ENCODE peak calls at places on chromosomes 3 and 15, in eight cellular contexts. One of them, this sample, is unnamed.

GRCh38 chr3:193134895-193135294 is 106.1 kb upstream of the PLAAT1 start:
- DNase-seq in HCT116: no peak
- DNase-seq in K562: no peak
- DNase-seq in GM12878: no peak
- DNase-seq in H1: no peak
- DNase-seq in endothelial cell of umbilical vein: peak
- DNase-seq in HepG2: no peak
- DNase-seq in A549: no peak
- DNase-seq in this sample: no peak

GRCh38 chr15:26772588-26773484 is at the start of gene GABRB3:
- DNase-seq in K562: no peak
- DNase-seq in GM12878: no peak
- DNase-seq in HCT116: no peak
- DNase-seq in A549: peak
- DNase-seq in HepG2: no peak
- DNase-seq in endothelial cell of umbilical vein: no peak
- DNase-seq in H1: no peak
- DNase-seq in this sample: no peak

GRCh38 chr3:109257269-109257668 is 59.0 kb downstream of the DPPA2 start:
- DNase-seq in HepG2: no peak
- DNase-seq in A549: no peak
- DNase-seq in endothelial cell of umbilical vein: peak
- DNase-seq in H1: no peak
- DNase-seq in HCT116: no peak
- DNase-seq in GM12878: no peak
- DNase-seq in K562: no peak
- DNase-seq in this sample: no peak

GRCh38 chr15:91319715-91320059 is 219.6 kb downstream of the SV2B start:
- DNase-seq in HCT116: no peak
- DNase-seq in HepG2: no peak
- DNase-seq in A549: no peak
- DNase-seq in GM12878: no peak
- DNase-seq in K562: no peak
- DNase-seq in H1: no peak
- DNase-seq in endothelial cell of umbilical vein: no peak
- DNase-seq in this sample: no peak

GRCh38 chr15:58292761-58293175 is 139.0 kb upstream of the LIPC start:
- DNase-seq in HepG2: no peak
- DNase-seq in A549: no peak
- DNase-seq in HCT116: no peak
- DNase-seq in K562: no peak
- DNase-seq in GM12878: peak
- DNase-seq in H1: no peak
- DNase-seq in endothelial cell of umbilical vein: no peak
- DNase-seq in this sample: no peak

GRCh38 chr3:55416381-55416821 is 70.7 kb downstream of the WNT5A start:
- DNase-seq in K562: no peak
- DNase-seq in A549: peak
- DNase-seq in GM12878: no peak
- DNase-seq in HepG2: no peak
- DNase-seq in endothelial cell of umbilical vein: no peak
- DNase-seq in H1: no peak
- DNase-seq in HCT116: no peak
- DNase-seq in this sample: no peak

GRCh38 chr3:177598110-177598833 is 401.0 kb upstream of the TBL1XR1 start:
- DNase-seq in K562: no peak
- DNase-seq in HepG2: no peak
- DNase-seq in GM12878: no peak
- DNase-seq in HCT116: no peak
- DNase-seq in A549: no peak
- DNase-seq in H1: no peak
- DNase-seq in endothelial cell of umbilical vein: no peak
- DNase-seq in this sample: peak

GRCh38 chr3:13475871-13476590 is 4.1 kb upstream of the HDAC11 start:
- DNase-seq in K562: no peak
- DNase-seq in A549: no peak
- DNase-seq in GM12878: no peak
- DNase-seq in HCT116: no peak
- DNase-seq in endothelial cell of umbilical vein: no peak
- DNase-seq in HepG2: peak
- DNase-seq in H1: no peak
- DNase-seq in this sample: no peak

GRCh38 chr15:100721758-100722550 is 119.6 kb downstream of the ASB7 start:
- DNase-seq in HepG2: peak
- DNase-seq in A549: peak
- DNase-seq in endothelial cell of umbilical vein: peak
- DNase-seq in H1: no peak
- DNase-seq in K562: no peak
- DNase-seq in GM12878: no peak
- DNase-seq in HCT116: peak
- DNase-seq in this sample: peak

GRCh38 chr3:190009621-190010020 is 111.1 kb downstream of the P3H2 start:
- DNase-seq in H1: no peak
- DNase-seq in HepG2: no peak
- DNase-seq in HCT116: no peak
- DNase-seq in A549: no peak
- DNase-seq in K562: no peak
- DNase-seq in endothelial cell of umbilical vein: no peak
- DNase-seq in GM12878: no peak
- DNase-seq in this sample: no peak

GRCh38 chr15:99424978-99425665 is 140.7 kb upstream of the MEF2A start:
- DNase-seq in HepG2: peak
- DNase-seq in A549: no peak
- DNase-seq in endothelial cell of umbilical vein: peak
- DNase-seq in H1: no peak
- DNase-seq in GM12878: no peak
- DNase-seq in K562: no peak
- DNase-seq in HCT116: no peak
- DNase-seq in this sample: peak

GRCh38 chr3:43865887-43866528 is 175.3 kb downstream of the ABHD5 start:
- DNase-seq in K562: no peak
- DNase-seq in H1: no peak
- DNase-seq in GM12878: no peak
- DNase-seq in endothelial cell of umbilical vein: no peak
- DNase-seq in HepG2: no peak
- DNase-seq in A549: no peak
- DNase-seq in HCT116: no peak
- DNase-seq in this sample: no peak

GRCh38 chr3:141114816-141115458 is 63.8 kb downstream of the SPSB4 start:
- DNase-seq in H1: no peak
- DNase-seq in K562: peak
- DNase-seq in HCT116: peak
- DNase-seq in A549: peak
- DNase-seq in endothelial cell of umbilical vein: no peak
- DNase-seq in HepG2: peak
- DNase-seq in GM12878: no peak
- DNase-seq in this sample: no peak

GRCh38 chr3:194910414-194910979 is 224.8 kb downstream of the FAM43A start:
- DNase-seq in GM12878: no peak
- DNase-seq in HCT116: no peak
- DNase-seq in A549: no peak
- DNase-seq in HepG2: no peak
- DNase-seq in endothelial cell of umbilical vein: no peak
- DNase-seq in K562: no peak
- DNase-seq in H1: no peak
- DNase-seq in this sample: no peak

GRCh38 chr3:102163039-102163817 is 271.6 kb upstream of the ZPLD1 start:
- DNase-seq in HepG2: no peak
- DNase-seq in HCT116: no peak
- DNase-seq in GM12878: no peak
- DNase-seq in A549: peak
- DNase-seq in H1: no peak
- DNase-seq in endothelial cell of umbilical vein: peak
- DNase-seq in K562: no peak
- DNase-seq in this sample: peak

GRCh38 chr3:46628980-46629379 is 16.7 kb downstream of the FAM240A start:
- DNase-seq in H1: no peak
- DNase-seq in HCT116: no peak
- DNase-seq in GM12878: no peak
- DNase-seq in K562: no peak
- DNase-seq in HepG2: no peak
- DNase-seq in endothelial cell of umbilical vein: no peak
- DNase-seq in A549: no peak
- DNase-seq in this sample: peak

GRCh38 chr3:192422998-192423349 is 304.4 kb downstream of the FGF12 start:
- DNase-seq in K562: no peak
- DNase-seq in HCT116: no peak
- DNase-seq in H1: no peak
- DNase-seq in GM12878: no peak
- DNase-seq in endothelial cell of umbilical vein: peak
- DNase-seq in A549: no peak
- DNase-seq in HepG2: no peak
- DNase-seq in this sample: peak

GRCh38 chr15:40554164-40554530 is 10.7 kb downstream of the CCDC32 start:
- DNase-seq in endothelial cell of umbilical vein: peak
- DNase-seq in H1: no peak
- DNase-seq in HCT116: no peak
- DNase-seq in K562: no peak
- DNase-seq in GM12878: no peak
- DNase-seq in A549: no peak
- DNase-seq in HepG2: no peak
- DNase-seq in this sample: no peak

GRCh38 chr15:40550381-40551037 is 14.3 kb downstream of the CCDC32 start:
- DNase-seq in HCT116: no peak
- DNase-seq in GM12878: peak
- DNase-seq in A549: no peak
- DNase-seq in HepG2: no peak
- DNase-seq in K562: no peak
- DNase-seq in H1: no peak
- DNase-seq in endothelial cell of umbilical vein: no peak
- DNase-seq in this sample: peak

GRCh38 chr15:40555876-40556275 is 9.0 kb downstream of the CCDC32 start:
- DNase-seq in A549: no peak
- DNase-seq in endothelial cell of umbilical vein: no peak
- DNase-seq in GM12878: no peak
- DNase-seq in H1: no peak
- DNase-seq in HCT116: no peak
- DNase-seq in K562: no peak
- DNase-seq in HepG2: no peak
- DNase-seq in this sample: no peak

GRCh38 chr15:40545457-40545856 is 19.4 kb downstream of the CCDC32 start:
- DNase-seq in HepG2: no peak
- DNase-seq in H1: no peak
- DNase-seq in A549: no peak
- DNase-seq in K562: peak
- DNase-seq in HCT116: no peak
- DNase-seq in GM12878: no peak
- DNase-seq in endothelial cell of umbilical vein: no peak
- DNase-seq in this sample: no peak

DNA sequence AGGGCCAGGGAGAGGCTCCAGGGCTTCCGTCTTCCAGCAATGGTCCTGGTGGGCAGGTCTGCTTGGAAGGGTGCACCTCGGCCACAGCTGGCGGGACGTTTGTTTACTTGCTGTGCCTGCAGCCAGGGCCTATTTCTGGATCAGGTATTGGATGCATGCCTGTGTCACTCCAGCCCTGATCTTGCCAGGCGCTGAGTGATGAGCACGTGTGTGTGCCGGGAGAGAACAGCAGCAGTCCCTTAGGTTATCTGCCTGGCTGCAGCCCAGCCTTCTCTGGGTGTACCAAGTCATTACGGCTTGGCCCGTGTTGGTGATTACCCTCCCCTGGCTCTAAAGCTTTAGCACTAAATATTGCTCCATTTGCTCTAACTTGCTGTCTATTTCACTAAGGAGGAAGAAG is 14.9 kb downstream of the CCDC32 start:
- DNase-seq in GM12878: no peak
- DNase-seq in A549: no peak
- DNase-seq in endothelial cell of umbilical vein: no peak
- DNase-seq in K562: no peak
- DNase-seq in HCT116: no peak
- DNase-seq in HepG2: no peak
- DNase-seq in H1: no peak
- DNase-seq in this sample: no peak
- TF ChIP-seq MAX in GM12878: no peak
- TF ChIP-seq MAX in A549: no peak
- TF ChIP-seq MAX in endothelial cell of umbilical vein: no peak
- TF ChIP-seq MAX in K562: peak
- TF ChIP-seq MAX in HCT116: no peak
- TF ChIP-seq MAX in HepG2: no peak
- TF ChIP-seq MAX in H1: no peak
- TF ChIP-seq MAX in this sample: no peak

GRCh38 chr3:42159706-42160472 is 68.7 kb downstream of the TRAK1 start:
- DNase-seq in A549: peak
- DNase-seq in H1: peak
- DNase-seq in endothelial cell of umbilical vein: peak
- DNase-seq in K562: peak
- DNase-seq in HCT116: peak
- DNase-seq in HepG2: peak
- DNase-seq in GM12878: no peak
- DNase-seq in this sample: no peak
- TF ChIP-seq POLR2A in A549: peak
- TF ChIP-seq POLR2A in H1: peak
- TF ChIP-seq POLR2A in endothelial cell of umbilical vein: no peak
- TF ChIP-seq POLR2A in K562: no peak
- TF ChIP-seq POLR2A in HCT116: no peak
- TF ChIP-seq POLR2A in HepG2: peak
- TF ChIP-seq POLR2A in GM12878: no peak
- TF ChIP-seq POLR2A in this sample: no peak

DNA sequence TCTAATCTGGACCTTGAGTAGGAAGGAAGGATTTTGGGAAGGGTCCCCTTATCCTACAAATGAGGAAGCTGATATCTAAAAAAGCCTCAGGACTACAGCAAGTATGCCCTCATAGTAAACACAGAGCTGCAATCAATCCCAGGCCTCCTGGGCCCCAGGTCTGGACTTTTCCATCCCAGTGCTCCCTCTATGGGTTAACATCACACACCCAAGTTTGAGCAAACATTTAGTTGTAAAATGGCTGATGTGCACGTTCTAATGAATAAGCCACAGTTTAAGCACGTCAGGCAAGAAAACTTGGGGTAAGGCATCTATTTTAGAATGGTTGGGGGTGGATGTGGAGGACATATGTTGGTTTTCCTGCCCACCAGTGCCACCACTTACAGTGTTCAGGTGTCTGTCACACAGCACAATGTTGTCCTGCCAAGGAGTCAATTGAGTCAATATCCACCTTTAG is 44.3 kb upstream of the UBE2E1 start:
- DNase-seq in HepG2: peak
- DNase-seq in endothelial cell of umbilical vein: peak
- DNase-seq in HCT116: peak
- DNase-seq in K562: no peak
- DNase-seq in GM12878: peak
- DNase-seq in A549: peak
- DNase-seq in H1: no peak
- DNase-seq in this sample: peak
- TF ChIP-seq CTCF in HepG2: peak
- TF ChIP-seq CTCF in endothelial cell of umbilical vein: peak
- TF ChIP-seq CTCF in HCT116: peak
- TF ChIP-seq CTCF in K562: peak
- TF ChIP-seq CTCF in GM12878: peak
- TF ChIP-seq CTCF in A549: peak
- TF ChIP-seq CTCF in H1: peak
- TF ChIP-seq CTCF in this sample: peak

GRCh38 chr3:113167929-113168771 is 43.2 kb upstream of the BOC start:
- DNase-seq in endothelial cell of umbilical vein: no peak
- DNase-seq in K562: no peak
- DNase-seq in HepG2: no peak
- DNase-seq in GM12878: no peak
- DNase-seq in A549: no peak
- DNase-seq in HCT116: no peak
- DNase-seq in H1: no peak
- DNase-seq in this sample: no peak
- TF ChIP-seq MAX in endothelial cell of umbilical vein: no peak
- TF ChIP-seq MAX in K562: no peak
- TF ChIP-seq MAX in HepG2: no peak
- TF ChIP-seq MAX in GM12878: no peak
- TF ChIP-seq MAX in A549: no peak
- TF ChIP-seq MAX in HCT116: no peak
- TF ChIP-seq MAX in H1: no peak
- TF ChIP-seq MAX in this sample: no peak